ENCODE peak calls at places on chromosomes 11 and 22, in five cellular contexts. One of them, this sample, is unnamed. For H3K4me1, the result is how much of the 10 kb centered on the place peaks cover.

GRCh38 chr22:46068176-46068907 is 82.0 kb upstream of the PPARA start:
- DNase-seq in HCT116: no peak
- DNase-seq in GM12878: no peak
- DNase-seq in HepG2: no peak
- DNase-seq in H1: no peak
- DNase-seq in this sample: no peak

GRCh38 chr11:46534713-46535112 is 59.1 kb downstream of the AMBRA1 start:
- DNase-seq in HCT116: no peak
- DNase-seq in GM12878: no peak
- DNase-seq in HepG2: no peak
- DNase-seq in H1: no peak
- DNase-seq in this sample: no peak

GRCh38 chr11:106161775-106162174 is 84.3 kb downstream of the AASDHPPT start:
- DNase-seq in HCT116: no peak
- DNase-seq in GM12878: no peak
- DNase-seq in HepG2: no peak
- DNase-seq in H1: no peak
- DNase-seq in this sample: no peak

GRCh38 chr11:93740031-93740801 is 1.1 kb downstream of the TAF1D start:
- DNase-seq in HCT116: no peak
- DNase-seq in GM12878: no peak
- DNase-seq in HepG2: peak
- DNase-seq in H1: no peak
- DNase-seq in this sample: peak

GRCh38 chr11:77406396-77406795 is 67.5 kb downstream of the PAK1 start:
- DNase-seq in HCT116: no peak
- DNase-seq in GM12878: no peak
- DNase-seq in HepG2: no peak
- DNase-seq in H1: no peak
- DNase-seq in this sample: no peak

GRCh38 chr11:27468643-27469332 is 3.8 kb downstream of the LGR4 start:
- DNase-seq in HCT116: no peak
- DNase-seq in GM12878: no peak
- DNase-seq in HepG2: no peak
- DNase-seq in H1: no peak
- DNase-seq in this sample: no peak

GRCh38 chr22:47802446-47802845 is 1040.0 kb downstream of the TBC1D22A start:
- DNase-seq in HCT116: no peak
- DNase-seq in GM12878: no peak
- DNase-seq in HepG2: no peak
- DNase-seq in H1: no peak
- DNase-seq in this sample: no peak

GRCh38 chr22:49628351-49629023 is 199.2 kb downstream of the BRD1 start:
- DNase-seq in HCT116: no peak
- DNase-seq in GM12878: no peak
- DNase-seq in HepG2: no peak
- DNase-seq in H1: no peak
- DNase-seq in this sample: no peak

GRCh38 chr11:69022268-69022667 is 9.2 kb upstream of the MRGPRF start:
- DNase-seq in HCT116: no peak
- DNase-seq in GM12878: no peak
- DNase-seq in HepG2: no peak
- DNase-seq in H1: no peak
- DNase-seq in this sample: no peak

GRCh38 chr11:100003985-100004384 is 683.1 kb upstream of the ARHGAP42 start:
- DNase-seq in HCT116: no peak
- DNase-seq in GM12878: no peak
- DNase-seq in HepG2: no peak
- DNase-seq in H1: no peak
- DNase-seq in this sample: no peak

GRCh38 chr11:2746401-2747230 is 46.8 kb upstream of the KCNQ1OT1 start:
- DNase-seq in HCT116: no peak
- DNase-seq in GM12878: no peak
- DNase-seq in HepG2: no peak
- DNase-seq in H1: no peak
- DNase-seq in this sample: no peak

GRCh38 chr11:123195182-123196059 is at the start of gene CLMP:
- DNase-seq in HCT116: no peak
- DNase-seq in GM12878: no peak
- DNase-seq in HepG2: no peak
- DNase-seq in H1: no peak
- DNase-seq in this sample: no peak

GRCh38 chr11:45982656-45983470 is 60.4 kb downstream of the LARGE2 start:
- DNase-seq in HCT116: peak
- DNase-seq in GM12878: no peak
- DNase-seq in HepG2: no peak
- DNase-seq in H1: peak
- DNase-seq in this sample: peak

GRCh38 chr11:131186629-131187075 is 183.8 kb upstream of the NTM start:
- DNase-seq in HCT116: no peak
- DNase-seq in GM12878: peak
- DNase-seq in HepG2: no peak
- DNase-seq in H1: no peak
- DNase-seq in this sample: no peak

GRCh38 chr11:58164389-58164788 is 24.5 kb upstream of the OR9Q2 start:
- DNase-seq in HCT116: no peak
- DNase-seq in GM12878: no peak
- DNase-seq in HepG2: no peak
- DNase-seq in H1: no peak
- DNase-seq in this sample: no peak

GRCh38 chr11:125174057-125174456 is 9.5 kb downstream of the PKNOX2 start:
- DNase-seq in HCT116: no peak
- DNase-seq in GM12878: no peak
- DNase-seq in HepG2: no peak
- DNase-seq in H1: no peak
- DNase-seq in this sample: no peak

GRCh38 chr11:122294041-122294440 is 178.0 kb upstream of the BLID start:
- DNase-seq in HCT116: no peak
- DNase-seq in GM12878: no peak
- DNase-seq in HepG2: no peak
- DNase-seq in H1: no peak
- DNase-seq in this sample: no peak

GRCh38 chr11:81989093-81989492 is 744.6 kb downstream of the FAM181B start:
- DNase-seq in HCT116: no peak
- DNase-seq in GM12878: no peak
- DNase-seq in HepG2: no peak
- DNase-seq in H1: no peak
- DNase-seq in this sample: no peak

GRCh38 chr11:23490557-23491235 is 630.4 kb upstream of the CCDC179 start:
- DNase-seq in HCT116: no peak
- DNase-seq in GM12878: no peak
- DNase-seq in HepG2: no peak
- DNase-seq in H1: no peak
- DNase-seq in this sample: no peak

GRCh38 chr11:120832609-120833221 is 191.2 kb upstream of the TBCEL start:
- DNase-seq in HCT116: no peak
- DNase-seq in GM12878: no peak
- DNase-seq in HepG2: no peak
- DNase-seq in H1: no peak
- DNase-seq in this sample: no peak

GRCh38 chr11:14078941-14079522 is 116.5 kb downstream of the SPON1 start:
- DNase-seq in HCT116: no peak
- DNase-seq in GM12878: no peak
- DNase-seq in HepG2: no peak
- DNase-seq in H1: no peak
- DNase-seq in this sample: no peak

GRCh38 chr11:14081541-14082211 is 119.2 kb downstream of the SPON1 start:
- DNase-seq in HCT116: no peak
- DNase-seq in GM12878: no peak
- DNase-seq in HepG2: no peak
- DNase-seq in H1: no peak
- DNase-seq in this sample: no peak

DNA sequence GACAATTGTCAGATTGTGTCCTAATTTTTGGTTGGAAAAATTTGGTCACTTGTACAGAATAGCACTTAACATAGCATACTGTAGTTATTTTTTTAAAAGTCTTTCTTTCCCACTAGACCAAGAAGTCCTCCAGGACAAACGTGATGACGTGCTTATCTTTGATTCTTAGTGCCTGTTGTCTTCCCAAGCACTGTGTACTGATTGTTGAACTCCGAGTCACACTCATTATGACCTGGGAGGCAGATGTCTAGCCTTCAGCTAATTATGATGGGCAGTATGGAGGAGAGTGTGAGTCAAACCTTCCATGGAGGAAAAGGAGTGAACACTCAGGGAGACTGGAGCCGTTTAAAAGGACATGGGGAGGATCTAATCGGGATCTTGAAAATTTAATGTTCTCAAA is 119.8 kb downstream of the SPON1 start:
- DNase-seq in HCT116: no peak
- DNase-seq in GM12878: no peak
- DNase-seq in HepG2: no peak
- DNase-seq in H1: no peak
- DNase-seq in this sample: no peak
- TF ChIP-seq ATF3 in HCT116: no peak
- TF ChIP-seq ATF3 in GM12878: no peak
- TF ChIP-seq ATF3 in HepG2: no peak
- TF ChIP-seq ATF3 in H1: no peak
- TF ChIP-seq ATF3 in this sample: no peak

GRCh38 chr22:40485813-40486610 is 115.6 kb downstream of the SGSM3 start:
- DNase-seq in HCT116: no peak
- DNase-seq in GM12878: no peak
- DNase-seq in HepG2: no peak
- DNase-seq in H1: no peak
- DNase-seq in this sample: no peak
- H3K4me1 ChIP-seq in HCT116: under half
- H3K4me1 ChIP-seq in GM12878: under half
- H3K4me1 ChIP-seq in HepG2: under half
- H3K4me1 ChIP-seq in H1: under half
- H3K4me1 ChIP-seq in this sample: under half

GRCh38 chr11:15171956-15172355 is 57.2 kb downstream of the INSC start:
- DNase-seq in HCT116: no peak
- DNase-seq in GM12878: no peak
- DNase-seq in HepG2: no peak
- DNase-seq in H1: no peak
- DNase-seq in this sample: no peak

GRCh38 chr11:15170698-15171097 is 56.0 kb downstream of the INSC start:
- DNase-seq in HCT116: no peak
- DNase-seq in GM12878: no peak
- DNase-seq in HepG2: no peak
- DNase-seq in H1: no peak
- DNase-seq in this sample: no peak

GRCh38 chr11:15166204-15166603 is 51.5 kb downstream of the INSC start:
- DNase-seq in HCT116: no peak
- DNase-seq in GM12878: no peak
- DNase-seq in HepG2: no peak
- DNase-seq in H1: no peak
- DNase-seq in this sample: no peak

GRCh38 chr11:15175780-15176179 is 61.1 kb downstream of the INSC start:
- DNase-seq in HCT116: no peak
- DNase-seq in GM12878: no peak
- DNase-seq in HepG2: no peak
- DNase-seq in H1: no peak
- DNase-seq in this sample: no peak

DNA sequence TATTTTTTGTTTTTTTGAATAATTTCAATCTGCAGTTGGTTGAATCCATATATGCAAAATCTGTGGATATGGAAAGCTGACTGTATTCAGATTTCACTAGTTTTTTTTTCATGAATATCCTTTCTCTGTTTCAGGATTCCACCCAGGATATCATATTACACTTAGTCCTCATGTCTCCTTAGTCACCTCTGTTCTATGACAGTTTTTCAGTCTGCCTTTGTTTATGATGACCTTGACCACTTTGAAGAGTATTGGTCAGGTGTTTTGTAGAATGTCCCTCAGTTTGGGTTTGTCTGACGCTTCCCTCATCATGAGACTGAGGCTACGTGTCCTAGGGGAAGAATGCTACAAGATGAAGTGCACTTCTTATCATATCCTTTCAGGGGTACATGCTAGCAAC is 55.4 kb downstream of the INSC start:
- DNase-seq in HCT116: no peak
- DNase-seq in GM12878: no peak
- DNase-seq in HepG2: peak
- DNase-seq in H1: no peak
- DNase-seq in this sample: no peak
- TF ChIP-seq ATF3 in HCT116: no peak
- TF ChIP-seq ATF3 in GM12878: no peak
- TF ChIP-seq ATF3 in HepG2: no peak
- TF ChIP-seq ATF3 in H1: no peak
- TF ChIP-seq ATF3 in this sample: no peak

GRCh38 chr11:113867843-113868503 is 7.4 kb downstream of the USP28 start:
- DNase-seq in HCT116: no peak
- DNase-seq in GM12878: no peak
- DNase-seq in HepG2: no peak
- DNase-seq in H1: no peak
- DNase-seq in this sample: no peak
- H3K4me1 ChIP-seq in HCT116: under half
- H3K4me1 ChIP-seq in GM12878: under half
- H3K4me1 ChIP-seq in HepG2: under half
- H3K4me1 ChIP-seq in H1: under half
- H3K4me1 ChIP-seq in this sample: under half

GRCh38 chr11:41716862-41717261 is 257.4 kb upstream of the LRRC4C start:
- DNase-seq in HCT116: no peak
- DNase-seq in GM12878: no peak
- DNase-seq in HepG2: no peak
- DNase-seq in H1: no peak
- DNase-seq in this sample: no peak

DNA sequence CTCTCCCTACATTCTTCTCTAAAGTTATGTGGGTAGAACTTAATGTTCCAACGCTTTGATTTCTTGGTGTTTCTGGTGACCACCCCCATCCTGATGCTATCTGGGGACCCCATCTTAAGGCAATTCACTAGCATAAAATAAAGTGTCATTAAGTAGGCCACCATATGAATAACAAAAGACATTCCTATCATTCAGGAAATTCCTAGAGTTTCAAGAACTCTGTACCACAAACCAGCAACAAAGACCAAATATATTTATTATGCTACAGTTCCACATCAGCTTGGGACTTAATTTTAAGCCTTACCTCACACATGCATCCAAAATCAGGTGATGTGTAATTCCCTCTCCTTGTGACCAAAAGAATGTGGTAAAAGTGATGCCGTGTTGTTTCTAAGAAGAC is 254.6 kb upstream of the LRRC4C start:
- DNase-seq in HCT116: no peak
- DNase-seq in GM12878: no peak
- DNase-seq in HepG2: no peak
- DNase-seq in H1: no peak
- DNase-seq in this sample: no peak
- TF ChIP-seq ATF3 in HCT116: no peak
- TF ChIP-seq ATF3 in GM12878: no peak
- TF ChIP-seq ATF3 in HepG2: no peak
- TF ChIP-seq ATF3 in H1: no peak
- TF ChIP-seq ATF3 in this sample: no peak

This sample was measured in K562.